ENCODE peak calls at places on chromosomes 1 and 21, in seven cellular contexts. One of them, this sample, is unnamed.

GRCh38 chr1:35726814-35727433 is 8.2 kb upstream of the C1orf216 start:
- DNase-seq in NCI-H1092 treated with DMSO at 0.1 percent for 48 hours: peak; percentile 73
- DNase-seq in activated naive CD8-positive, alpha-beta T cell treated with anti-CD3 and anti-CD28 coated beads, Interleukin-2, amount 50 U/mL, for 24 hours: peak; percentile 42
- DNase-seq in A549: peak; percentile 44
- DNase-seq in activated T-cell treated with anti-CD3 and anti-CD28 coated beads for 1 hour: peak; percentile 24
- DNase-seq in activated CD4-positive, alpha-beta T cell treated with anti-CD3 and anti-CD28 coated beads for 36 hours: peak; percentile 65
- DNase-seq in GM19239: no peak
- DNase-seq in this sample: peak; percentile 70

GRCh38 chr1:59707216-59707615 is 107.5 kb upstream of the HOOK1 start:
- DNase-seq in NCI-H1092 treated with DMSO at 0.1 percent for 48 hours: no peak
- DNase-seq in activated naive CD8-positive, alpha-beta T cell treated with anti-CD3 and anti-CD28 coated beads, Interleukin-2, amount 50 U/mL, for 24 hours: no peak
- DNase-seq in A549: peak; percentile 12
- DNase-seq in activated T-cell treated with anti-CD3 and anti-CD28 coated beads for 1 hour: no peak
- DNase-seq in activated CD4-positive, alpha-beta T cell treated with anti-CD3 and anti-CD28 coated beads for 36 hours: no peak
- DNase-seq in GM19239: no peak
- DNase-seq in this sample: no peak

GRCh38 chr1:33132549-33132948 is 49.3 kb downstream of the TRIM62 start:
- DNase-seq in NCI-H1092 treated with DMSO at 0.1 percent for 48 hours: no peak
- DNase-seq in activated naive CD8-positive, alpha-beta T cell treated with anti-CD3 and anti-CD28 coated beads, Interleukin-2, amount 50 U/mL, for 24 hours: no peak
- DNase-seq in A549: no peak
- DNase-seq in activated T-cell treated with anti-CD3 and anti-CD28 coated beads for 1 hour: no peak
- DNase-seq in activated CD4-positive, alpha-beta T cell treated with anti-CD3 and anti-CD28 coated beads for 36 hours: peak; percentile 37
- DNase-seq in GM19239: no peak
- DNase-seq in this sample: no peak

GRCh38 chr1:171344473-171344820 is 30.5 kb downstream of the FMO4 start:
- DNase-seq in NCI-H1092 treated with DMSO at 0.1 percent for 48 hours: no peak
- DNase-seq in activated naive CD8-positive, alpha-beta T cell treated with anti-CD3 and anti-CD28 coated beads, Interleukin-2, amount 50 U/mL, for 24 hours: no peak
- DNase-seq in A549: no peak
- DNase-seq in activated T-cell treated with anti-CD3 and anti-CD28 coated beads for 1 hour: no peak
- DNase-seq in activated CD4-positive, alpha-beta T cell treated with anti-CD3 and anti-CD28 coated beads for 36 hours: no peak
- DNase-seq in GM19239: no peak
- DNase-seq in this sample: no peak

GRCh38 chr1:56457767-56458375 is 121.5 kb downstream of the PLPP3 start:
- DNase-seq in NCI-H1092 treated with DMSO at 0.1 percent for 48 hours: no peak
- DNase-seq in activated naive CD8-positive, alpha-beta T cell treated with anti-CD3 and anti-CD28 coated beads, Interleukin-2, amount 50 U/mL, for 24 hours: no peak
- DNase-seq in A549: no peak
- DNase-seq in activated T-cell treated with anti-CD3 and anti-CD28 coated beads for 1 hour: no peak
- DNase-seq in activated CD4-positive, alpha-beta T cell treated with anti-CD3 and anti-CD28 coated beads for 36 hours: no peak
- DNase-seq in GM19239: no peak
- DNase-seq in this sample: peak; percentile 39

GRCh38 chr1:111720274-111720976 is 18.8 kb downstream of the INKA2 start:
- DNase-seq in NCI-H1092 treated with DMSO at 0.1 percent for 48 hours: no peak
- DNase-seq in activated naive CD8-positive, alpha-beta T cell treated with anti-CD3 and anti-CD28 coated beads, Interleukin-2, amount 50 U/mL, for 24 hours: no peak
- DNase-seq in A549: no peak
- DNase-seq in activated T-cell treated with anti-CD3 and anti-CD28 coated beads for 1 hour: no peak
- DNase-seq in activated CD4-positive, alpha-beta T cell treated with anti-CD3 and anti-CD28 coated beads for 36 hours: no peak
- DNase-seq in GM19239: no peak
- DNase-seq in this sample: no peak

GRCh38 chr1:207903767-207904166 is 7.2 kb downstream of the CD34 start:
- DNase-seq in NCI-H1092 treated with DMSO at 0.1 percent for 48 hours: no peak
- DNase-seq in activated naive CD8-positive, alpha-beta T cell treated with anti-CD3 and anti-CD28 coated beads, Interleukin-2, amount 50 U/mL, for 24 hours: no peak
- DNase-seq in A549: no peak
- DNase-seq in activated T-cell treated with anti-CD3 and anti-CD28 coated beads for 1 hour: no peak
- DNase-seq in activated CD4-positive, alpha-beta T cell treated with anti-CD3 and anti-CD28 coated beads for 36 hours: no peak
- DNase-seq in GM19239: no peak
- DNase-seq in this sample: no peak

GRCh38 chr1:59077739-59078503 is 219.0 kb upstream of the FGGY start:
- DNase-seq in NCI-H1092 treated with DMSO at 0.1 percent for 48 hours: peak; percentile 85
- DNase-seq in activated naive CD8-positive, alpha-beta T cell treated with anti-CD3 and anti-CD28 coated beads, Interleukin-2, amount 50 U/mL, for 24 hours: no peak
- DNase-seq in A549: no peak
- DNase-seq in activated T-cell treated with anti-CD3 and anti-CD28 coated beads for 1 hour: no peak
- DNase-seq in activated CD4-positive, alpha-beta T cell treated with anti-CD3 and anti-CD28 coated beads for 36 hours: no peak
- DNase-seq in GM19239: no peak
- DNase-seq in this sample: no peak

GRCh38 chr1:176206006-176206960 is 803 bp downstream of the COP1 start:
- DNase-seq in NCI-H1092 treated with DMSO at 0.1 percent for 48 hours: peak; percentile 38
- DNase-seq in activated naive CD8-positive, alpha-beta T cell treated with anti-CD3 and anti-CD28 coated beads, Interleukin-2, amount 50 U/mL, for 24 hours: peak; percentile 51
- DNase-seq in A549: peak; percentile 25
- DNase-seq in activated T-cell treated with anti-CD3 and anti-CD28 coated beads for 1 hour: peak; percentile 22
- DNase-seq in activated CD4-positive, alpha-beta T cell treated with anti-CD3 and anti-CD28 coated beads for 36 hours: peak; percentile 63
- DNase-seq in GM19239: no peak
- DNase-seq in this sample: peak; percentile 59

GRCh38 chr1:203512830-203513578 is 19.1 kb downstream of the OPTC start:
- DNase-seq in NCI-H1092 treated with DMSO at 0.1 percent for 48 hours: no peak
- DNase-seq in activated naive CD8-positive, alpha-beta T cell treated with anti-CD3 and anti-CD28 coated beads, Interleukin-2, amount 50 U/mL, for 24 hours: peak; percentile 27
- DNase-seq in A549: peak; percentile 93
- DNase-seq in activated T-cell treated with anti-CD3 and anti-CD28 coated beads for 1 hour: no peak
- DNase-seq in activated CD4-positive, alpha-beta T cell treated with anti-CD3 and anti-CD28 coated beads for 36 hours: peak; percentile 81
- DNase-seq in GM19239: no peak
- DNase-seq in this sample: no peak

GRCh38 chr1:85240174-85240601 is 19.3 kb downstream of the C1orf52 start:
- DNase-seq in NCI-H1092 treated with DMSO at 0.1 percent for 48 hours: peak; percentile 7
- DNase-seq in activated naive CD8-positive, alpha-beta T cell treated with anti-CD3 and anti-CD28 coated beads, Interleukin-2, amount 50 U/mL, for 24 hours: no peak
- DNase-seq in A549: no peak
- DNase-seq in activated T-cell treated with anti-CD3 and anti-CD28 coated beads for 1 hour: no peak
- DNase-seq in activated CD4-positive, alpha-beta T cell treated with anti-CD3 and anti-CD28 coated beads for 36 hours: peak; percentile 48
- DNase-seq in GM19239: no peak
- DNase-seq in this sample: no peak

GRCh38 chr1:26526287-26526686 is 3.3 kb upstream of the RPS6KA1 start:
- DNase-seq in NCI-H1092 treated with DMSO at 0.1 percent for 48 hours: no peak
- DNase-seq in activated naive CD8-positive, alpha-beta T cell treated with anti-CD3 and anti-CD28 coated beads, Interleukin-2, amount 50 U/mL, for 24 hours: no peak
- DNase-seq in A549: no peak
- DNase-seq in activated T-cell treated with anti-CD3 and anti-CD28 coated beads for 1 hour: no peak
- DNase-seq in activated CD4-positive, alpha-beta T cell treated with anti-CD3 and anti-CD28 coated beads for 36 hours: no peak
- DNase-seq in GM19239: no peak
- DNase-seq in this sample: no peak

GRCh38 chr1:12609469-12610003 is 8.5 kb downstream of the DHRS3 start:
- DNase-seq in NCI-H1092 treated with DMSO at 0.1 percent for 48 hours: no peak
- DNase-seq in activated naive CD8-positive, alpha-beta T cell treated with anti-CD3 and anti-CD28 coated beads, Interleukin-2, amount 50 U/mL, for 24 hours: no peak
- DNase-seq in A549: no peak
- DNase-seq in activated T-cell treated with anti-CD3 and anti-CD28 coated beads for 1 hour: no peak
- DNase-seq in activated CD4-positive, alpha-beta T cell treated with anti-CD3 and anti-CD28 coated beads for 36 hours: no peak
- DNase-seq in GM19239: no peak
- DNase-seq in this sample: no peak

GRCh38 chr1:16405441-16405840 is 31.8 kb downstream of the SPATA21 start:
- DNase-seq in NCI-H1092 treated with DMSO at 0.1 percent for 48 hours: no peak
- DNase-seq in activated naive CD8-positive, alpha-beta T cell treated with anti-CD3 and anti-CD28 coated beads, Interleukin-2, amount 50 U/mL, for 24 hours: no peak
- DNase-seq in A549: no peak
- DNase-seq in activated T-cell treated with anti-CD3 and anti-CD28 coated beads for 1 hour: no peak
- DNase-seq in activated CD4-positive, alpha-beta T cell treated with anti-CD3 and anti-CD28 coated beads for 36 hours: no peak
- DNase-seq in GM19239: no peak
- DNase-seq in this sample: no peak

GRCh38 chr1:181134543-181135461 is 46.3 kb downstream of the IER5 start:
- DNase-seq in NCI-H1092 treated with DMSO at 0.1 percent for 48 hours: no peak
- DNase-seq in activated naive CD8-positive, alpha-beta T cell treated with anti-CD3 and anti-CD28 coated beads, Interleukin-2, amount 50 U/mL, for 24 hours: peak; percentile 63
- DNase-seq in A549: no peak
- DNase-seq in activated T-cell treated with anti-CD3 and anti-CD28 coated beads for 1 hour: no peak
- DNase-seq in activated CD4-positive, alpha-beta T cell treated with anti-CD3 and anti-CD28 coated beads for 36 hours: peak; percentile 64
- DNase-seq in GM19239: no peak
- DNase-seq in this sample: peak; percentile 92

GRCh38 chr21:29181799-29182470 is 51.5 kb downstream of the MAP3K7CL start:
- DNase-seq in NCI-H1092 treated with DMSO at 0.1 percent for 48 hours: no peak
- DNase-seq in activated naive CD8-positive, alpha-beta T cell treated with anti-CD3 and anti-CD28 coated beads, Interleukin-2, amount 50 U/mL, for 24 hours: no peak
- DNase-seq in A549: peak; percentile 52
- DNase-seq in activated T-cell treated with anti-CD3 and anti-CD28 coated beads for 1 hour: no peak
- DNase-seq in activated CD4-positive, alpha-beta T cell treated with anti-CD3 and anti-CD28 coated beads for 36 hours: peak; percentile 30
- DNase-seq in GM19239: no peak
- DNase-seq in this sample: peak; percentile 21

GRCh38 chr1:209936125-209936524 is 1.9 kb upstream of the SYT14 start:
- DNase-seq in NCI-H1092 treated with DMSO at 0.1 percent for 48 hours: no peak
- DNase-seq in activated naive CD8-positive, alpha-beta T cell treated with anti-CD3 and anti-CD28 coated beads, Interleukin-2, amount 50 U/mL, for 24 hours: no peak
- DNase-seq in A549: no peak
- DNase-seq in activated T-cell treated with anti-CD3 and anti-CD28 coated beads for 1 hour: no peak
- DNase-seq in activated CD4-positive, alpha-beta T cell treated with anti-CD3 and anti-CD28 coated beads for 36 hours: no peak
- DNase-seq in GM19239: no peak
- DNase-seq in this sample: no peak

GRCh38 chr1:50697440-50698421 is 262.3 kb downstream of the FAF1 start:
- DNase-seq in NCI-H1092 treated with DMSO at 0.1 percent for 48 hours: no peak
- DNase-seq in activated naive CD8-positive, alpha-beta T cell treated with anti-CD3 and anti-CD28 coated beads, Interleukin-2, amount 50 U/mL, for 24 hours: no peak
- DNase-seq in A549: no peak
- DNase-seq in activated T-cell treated with anti-CD3 and anti-CD28 coated beads for 1 hour: no peak
- DNase-seq in activated CD4-positive, alpha-beta T cell treated with anti-CD3 and anti-CD28 coated beads for 36 hours: no peak
- DNase-seq in GM19239: no peak
- DNase-seq in this sample: no peak

GRCh38 chr1:38990401-38990745 is 703 bp upstream of the AKIRIN1 start:
- DNase-seq in NCI-H1092 treated with DMSO at 0.1 percent for 48 hours: no peak
- DNase-seq in activated naive CD8-positive, alpha-beta T cell treated with anti-CD3 and anti-CD28 coated beads, Interleukin-2, amount 50 U/mL, for 24 hours: no peak
- DNase-seq in A549: no peak
- DNase-seq in activated T-cell treated with anti-CD3 and anti-CD28 coated beads for 1 hour: no peak
- DNase-seq in activated CD4-positive, alpha-beta T cell treated with anti-CD3 and anti-CD28 coated beads for 36 hours: no peak
- DNase-seq in GM19239: no peak
- DNase-seq in this sample: no peak

GRCh38 chr1:54488831-54489626 is 59.0 kb upstream of the ACOT11 start:
- DNase-seq in NCI-H1092 treated with DMSO at 0.1 percent for 48 hours: peak; percentile 67
- DNase-seq in activated naive CD8-positive, alpha-beta T cell treated with anti-CD3 and anti-CD28 coated beads, Interleukin-2, amount 50 U/mL, for 24 hours: peak; percentile 80
- DNase-seq in A549: peak; percentile 91
- DNase-seq in activated T-cell treated with anti-CD3 and anti-CD28 coated beads for 1 hour: peak; percentile 68
- DNase-seq in activated CD4-positive, alpha-beta T cell treated with anti-CD3 and anti-CD28 coated beads for 36 hours: peak; percentile 82
- DNase-seq in GM19239: peak; percentile 88
- DNase-seq in this sample: peak; percentile 80

GRCh38 chr1:11134352-11135266 is 34.9 kb upstream of the EXOSC10 start:
- DNase-seq in NCI-H1092 treated with DMSO at 0.1 percent for 48 hours: peak; percentile 58
- DNase-seq in activated naive CD8-positive, alpha-beta T cell treated with anti-CD3 and anti-CD28 coated beads, Interleukin-2, amount 50 U/mL, for 24 hours: no peak
- DNase-seq in A549: no peak
- DNase-seq in activated T-cell treated with anti-CD3 and anti-CD28 coated beads for 1 hour: no peak
- DNase-seq in activated CD4-positive, alpha-beta T cell treated with anti-CD3 and anti-CD28 coated beads for 36 hours: no peak
- DNase-seq in GM19239: no peak
- DNase-seq in this sample: no peak

GRCh38 chr1:247286134-247286670 is 30.3 kb downstream of the VN1R5 start:
- DNase-seq in NCI-H1092 treated with DMSO at 0.1 percent for 48 hours: no peak
- DNase-seq in activated naive CD8-positive, alpha-beta T cell treated with anti-CD3 and anti-CD28 coated beads, Interleukin-2, amount 50 U/mL, for 24 hours: no peak
- DNase-seq in A549: no peak
- DNase-seq in activated T-cell treated with anti-CD3 and anti-CD28 coated beads for 1 hour: no peak
- DNase-seq in activated CD4-positive, alpha-beta T cell treated with anti-CD3 and anti-CD28 coated beads for 36 hours: no peak
- DNase-seq in GM19239: no peak
- DNase-seq in this sample: no peak

GRCh38 chr1:53155534-53155933 is 13.1 kb upstream of the SLC1A7 start:
- DNase-seq in NCI-H1092 treated with DMSO at 0.1 percent for 48 hours: no peak
- DNase-seq in activated naive CD8-positive, alpha-beta T cell treated with anti-CD3 and anti-CD28 coated beads, Interleukin-2, amount 50 U/mL, for 24 hours: no peak
- DNase-seq in A549: no peak
- DNase-seq in activated T-cell treated with anti-CD3 and anti-CD28 coated beads for 1 hour: no peak
- DNase-seq in activated CD4-positive, alpha-beta T cell treated with anti-CD3 and anti-CD28 coated beads for 36 hours: no peak
- DNase-seq in GM19239: no peak
- DNase-seq in this sample: no peak

GRCh38 chr1:107829083-107829771 is 135.8 kb downstream of the VAV3 start:
- DNase-seq in NCI-H1092 treated with DMSO at 0.1 percent for 48 hours: peak; percentile 41
- DNase-seq in activated naive CD8-positive, alpha-beta T cell treated with anti-CD3 and anti-CD28 coated beads, Interleukin-2, amount 50 U/mL, for 24 hours: no peak
- DNase-seq in A549: no peak
- DNase-seq in activated T-cell treated with anti-CD3 and anti-CD28 coated beads for 1 hour: no peak
- DNase-seq in activated CD4-positive, alpha-beta T cell treated with anti-CD3 and anti-CD28 coated beads for 36 hours: no peak
- DNase-seq in GM19239: no peak
- DNase-seq in this sample: peak; percentile 37

GRCh38 chr1:182614796-182615451 is 10.7 kb upstream of the RGS16 start:
- DNase-seq in NCI-H1092 treated with DMSO at 0.1 percent for 48 hours: peak; percentile 95
- DNase-seq in activated naive CD8-positive, alpha-beta T cell treated with anti-CD3 and anti-CD28 coated beads, Interleukin-2, amount 50 U/mL, for 24 hours: peak; percentile 73
- DNase-seq in A549: peak; percentile 35
- DNase-seq in activated T-cell treated with anti-CD3 and anti-CD28 coated beads for 1 hour: no peak
- DNase-seq in activated CD4-positive, alpha-beta T cell treated with anti-CD3 and anti-CD28 coated beads for 36 hours: peak; percentile 74
- DNase-seq in GM19239: no peak
- DNase-seq in this sample: peak; percentile 73

GRCh38 chr1:186715887-186716809 is 35.9 kb upstream of the PTGS2 start:
- DNase-seq in NCI-H1092 treated with DMSO at 0.1 percent for 48 hours: no peak
- DNase-seq in activated naive CD8-positive, alpha-beta T cell treated with anti-CD3 and anti-CD28 coated beads, Interleukin-2, amount 50 U/mL, for 24 hours: no peak
- DNase-seq in A549: peak; percentile 40
- DNase-seq in activated T-cell treated with anti-CD3 and anti-CD28 coated beads for 1 hour: no peak
- DNase-seq in activated CD4-positive, alpha-beta T cell treated with anti-CD3 and anti-CD28 coated beads for 36 hours: no peak
- DNase-seq in GM19239: no peak
- DNase-seq in this sample: no peak

GRCh38 chr1:155134858-155135415 is 715 bp upstream of the SLC50A1 start:
- DNase-seq in NCI-H1092 treated with DMSO at 0.1 percent for 48 hours: peak; percentile 62
- DNase-seq in activated naive CD8-positive, alpha-beta T cell treated with anti-CD3 and anti-CD28 coated beads, Interleukin-2, amount 50 U/mL, for 24 hours: peak; percentile 73
- DNase-seq in A549: peak; percentile 94
- DNase-seq in activated T-cell treated with anti-CD3 and anti-CD28 coated beads for 1 hour: peak; percentile 14
- DNase-seq in activated CD4-positive, alpha-beta T cell treated with anti-CD3 and anti-CD28 coated beads for 36 hours: peak; percentile 88
- DNase-seq in GM19239: no peak
- DNase-seq in this sample: peak; percentile 92

GRCh38 chr1:212162635-212163034 is 122.6 kb upstream of the PPP2R5A start:
- DNase-seq in NCI-H1092 treated with DMSO at 0.1 percent for 48 hours: peak; percentile 21
- DNase-seq in activated naive CD8-positive, alpha-beta T cell treated with anti-CD3 and anti-CD28 coated beads, Interleukin-2, amount 50 U/mL, for 24 hours: peak; percentile 20
- DNase-seq in A549: no peak
- DNase-seq in activated T-cell treated with anti-CD3 and anti-CD28 coated beads for 1 hour: no peak
- DNase-seq in activated CD4-positive, alpha-beta T cell treated with anti-CD3 and anti-CD28 coated beads for 36 hours: peak; percentile 50
- DNase-seq in GM19239: peak; percentile 30
- DNase-seq in this sample: peak; percentile 88

GRCh38 chr1:71804140-71804539 is 478.2 kb downstream of the NEGR1 start:
- DNase-seq in NCI-H1092 treated with DMSO at 0.1 percent for 48 hours: no peak
- DNase-seq in activated naive CD8-positive, alpha-beta T cell treated with anti-CD3 and anti-CD28 coated beads, Interleukin-2, amount 50 U/mL, for 24 hours: no peak
- DNase-seq in A549: no peak
- DNase-seq in activated T-cell treated with anti-CD3 and anti-CD28 coated beads for 1 hour: no peak
- DNase-seq in activated CD4-positive, alpha-beta T cell treated with anti-CD3 and anti-CD28 coated beads for 36 hours: no peak
- DNase-seq in GM19239: no peak
- DNase-seq in this sample: no peak

GRCh38 chr1:236920270-236920894 is 83.9 kb downstream of the MT1HL1 start:
- DNase-seq in NCI-H1092 treated with DMSO at 0.1 percent for 48 hours: no peak
- DNase-seq in activated naive CD8-positive, alpha-beta T cell treated with anti-CD3 and anti-CD28 coated beads, Interleukin-2, amount 50 U/mL, for 24 hours: no peak
- DNase-seq in A549: no peak
- DNase-seq in activated T-cell treated with anti-CD3 and anti-CD28 coated beads for 1 hour: no peak
- DNase-seq in activated CD4-positive, alpha-beta T cell treated with anti-CD3 and anti-CD28 coated beads for 36 hours: no peak
- DNase-seq in GM19239: no peak
- DNase-seq in this sample: no peak

GRCh38 chr1:241507189-241507820 is 12.2 kb downstream of the FH start:
- DNase-seq in NCI-H1092 treated with DMSO at 0.1 percent for 48 hours: no peak
- DNase-seq in activated naive CD8-positive, alpha-beta T cell treated with anti-CD3 and anti-CD28 coated beads, Interleukin-2, amount 50 U/mL, for 24 hours: no peak
- DNase-seq in A549: no peak
- DNase-seq in activated T-cell treated with anti-CD3 and anti-CD28 coated beads for 1 hour: no peak
- DNase-seq in activated CD4-positive, alpha-beta T cell treated with anti-CD3 and anti-CD28 coated beads for 36 hours: no peak
- DNase-seq in GM19239: no peak
- DNase-seq in this sample: no peak

GRCh38 chr1:172820759-172821158 is 161.9 kb downstream of the FASLG start:
- DNase-seq in NCI-H1092 treated with DMSO at 0.1 percent for 48 hours: no peak
- DNase-seq in activated naive CD8-positive, alpha-beta T cell treated with anti-CD3 and anti-CD28 coated beads, Interleukin-2, amount 50 U/mL, for 24 hours: no peak
- DNase-seq in A549: no peak
- DNase-seq in activated T-cell treated with anti-CD3 and anti-CD28 coated beads for 1 hour: no peak
- DNase-seq in activated CD4-positive, alpha-beta T cell treated with anti-CD3 and anti-CD28 coated beads for 36 hours: no peak
- DNase-seq in GM19239: no peak
- DNase-seq in this sample: no peak

GRCh38 chr1:184387069-184387870 is 441 bp downstream of the C1orf21 start:
- DNase-seq in NCI-H1092 treated with DMSO at 0.1 percent for 48 hours: peak; percentile 86
- DNase-seq in activated naive CD8-positive, alpha-beta T cell treated with anti-CD3 and anti-CD28 coated beads, Interleukin-2, amount 50 U/mL, for 24 hours: peak; percentile 44
- DNase-seq in A549: no peak
- DNase-seq in activated T-cell treated with anti-CD3 and anti-CD28 coated beads for 1 hour: peak; percentile 17
- DNase-seq in activated CD4-positive, alpha-beta T cell treated with anti-CD3 and anti-CD28 coated beads for 36 hours: peak; percentile 50
- DNase-seq in GM19239: no peak
- DNase-seq in this sample: peak; percentile 33

GRCh38 chr1:47409311-47410085 is 6.6 kb upstream of the FOXE3 start:
- DNase-seq in NCI-H1092 treated with DMSO at 0.1 percent for 48 hours: no peak
- DNase-seq in activated naive CD8-positive, alpha-beta T cell treated with anti-CD3 and anti-CD28 coated beads, Interleukin-2, amount 50 U/mL, for 24 hours: no peak
- DNase-seq in A549: no peak
- DNase-seq in activated T-cell treated with anti-CD3 and anti-CD28 coated beads for 1 hour: no peak
- DNase-seq in activated CD4-positive, alpha-beta T cell treated with anti-CD3 and anti-CD28 coated beads for 36 hours: no peak
- DNase-seq in GM19239: no peak
- DNase-seq in this sample: no peak

GRCh38 chr1:176029609-176030008 is 177.5 kb downstream of the COP1 start:
- DNase-seq in NCI-H1092 treated with DMSO at 0.1 percent for 48 hours: no peak
- DNase-seq in activated naive CD8-positive, alpha-beta T cell treated with anti-CD3 and anti-CD28 coated beads, Interleukin-2, amount 50 U/mL, for 24 hours: no peak
- DNase-seq in A549: no peak
- DNase-seq in activated T-cell treated with anti-CD3 and anti-CD28 coated beads for 1 hour: no peak
- DNase-seq in activated CD4-positive, alpha-beta T cell treated with anti-CD3 and anti-CD28 coated beads for 36 hours: no peak
- DNase-seq in GM19239: no peak
- DNase-seq in this sample: no peak

GRCh38 chr1:159943908-159944622 is 1.3 kb downstream of the IGSF9 start:
- DNase-seq in NCI-H1092 treated with DMSO at 0.1 percent for 48 hours: no peak
- DNase-seq in activated naive CD8-positive, alpha-beta T cell treated with anti-CD3 and anti-CD28 coated beads, Interleukin-2, amount 50 U/mL, for 24 hours: no peak
- DNase-seq in A549: no peak
- DNase-seq in activated T-cell treated with anti-CD3 and anti-CD28 coated beads for 1 hour: no peak
- DNase-seq in activated CD4-positive, alpha-beta T cell treated with anti-CD3 and anti-CD28 coated beads for 36 hours: no peak
- DNase-seq in GM19239: no peak
- DNase-seq in this sample: no peak

This sample was measured in RPMI8226.